ENCODE peak calls at places on chromosomes 5 and 9, in nine cellular contexts. C is neuronal stem cell; D is upper lobe of right lung; K is breast epithelium; G is gastrocnemius medialis; I is HL-60; A is adrenal gland; L is CD4-positive, CD25-positive, alpha-beta regulatory T cell; W is AG04450. B is an unnamed sample.

GRCh38 chr9:107358867-107359440 is 75.9 kb downstream of the RAD23B start:
- DNase-seq in C (no peak), D (no peak), K (no peak), G (no peak), I (no peak), A (no peak), L (no peak), W (no peak), B (no peak)

GRCh38 chr9:4983541-4984165 is 1.4 kb upstream of the JAK2 start:
- DNase-seq in C (no peak), D (no peak), K (no peak), G (no peak), I (no peak), A (peak; percentile 49), L (peak; percentile 20), W (no peak), B (no peak)

GRCh38 chr5:27266184-27266583 is 227.8 kb upstream of the CDH9 start:
- DNase-seq in C (no peak), D (no peak), K (no peak), G (no peak), I (no peak), A (no peak), L (no peak), W (no peak), B (no peak)

GRCh38 chr9:116417464-116417863 is 263.9 kb downstream of the PAPPA start:
- DNase-seq in C (no peak), D (no peak), K (no peak), G (no peak), I (no peak), A (no peak), L (no peak), W (no peak), B (no peak)

GRCh38 chr9:38031594-38031993 is 37.4 kb downstream of the SHB start:
- DNase-seq in C (no peak), D (no peak), K (no peak), G (no peak), I (no peak), A (no peak), L (no peak), W (no peak), B (no peak)

GRCh38 chr9:121652037-121652837 is 803 bp downstream of the DAB2IP start:
- DNase-seq in C (no peak), D (no peak), K (no peak), G (no peak), I (no peak), A (no peak), L (no peak), W (no peak), B (no peak)

GRCh38 chr5:17020586-17021362 is 84.7 kb upstream of the MYO10 start:
- DNase-seq in C (no peak), D (no peak), K (no peak), G (no peak), I (no peak), A (no peak), L (no peak), W (no peak), B (no peak)

GRCh38 chr5:88203977-88204735 is 64.5 kb downstream of the TMEM161B start:
- DNase-seq in C (peak; percentile 47), D (no peak), K (no peak), G (no peak), I (no peak), A (no peak), L (peak; percentile 55), W (no peak), B (peak; percentile 56)

GRCh38 chr9:135221576-135221950 is 134.1 kb downstream of the OLFM1 start:
- DNase-seq in C (no peak), D (no peak), K (no peak), G (no peak), I (no peak), A (no peak), L (no peak), W (no peak), B (no peak)

GRCh38 chr5:154395407-154396106 is 50.2 kb upstream of the SAP30L start:
- DNase-seq in C (no peak), D (peak; percentile 72), K (peak; percentile 20), G (peak; percentile 10), I (no peak), A (peak; percentile 76), L (no peak), W (no peak), B (no peak)

GRCh38 chr5:134545070-134545868 is 19.8 kb downstream of the JADE2 start:
- DNase-seq in C (no peak), D (peak; percentile 69), K (no peak), G (peak; percentile 67), I (no peak), A (peak; percentile 42), L (peak; percentile 59), W (no peak), B (no peak)

GRCh38 chr5:94288937-94289336 is 329.5 kb downstream of the KIAA0825 start:
- DNase-seq in C (no peak), D (no peak), K (no peak), G (no peak), I (no peak), A (no peak), L (no peak), W (no peak), B (no peak)

GRCh38 chr5:141834331-141834730 is 43.9 kb downstream of the PCDH1 start:
- DNase-seq in C (no peak), D (no peak), K (no peak), G (no peak), I (no peak), A (no peak), L (no peak), W (no peak), B (no peak)

GRCh38 chr5:14440598-14441401 is 140.8 kb upstream of the OTULINL start:
- DNase-seq in C (peak; percentile 58), D (no peak), K (peak; percentile 41), G (peak; percentile 63), I (no peak), A (no peak), L (no peak), W (peak; percentile 89), B (peak; percentile 57)

GRCh38 chr5:133669472-133669871 is 57.1 kb upstream of the FSTL4 start:
- DNase-seq in C (no peak), D (no peak), K (no peak), G (no peak), I (no peak), A (no peak), L (no peak), W (no peak), B (no peak)

GRCh38 chr5:8730194-8730593 is 815.7 kb downstream of the SEMA5A start:
- DNase-seq in C (no peak), D (no peak), K (no peak), G (no peak), I (no peak), A (no peak), L (no peak), W (peak; percentile 24), B (no peak)

GRCh38 chr5:62661126-62661525 is 82.5 kb downstream of the LRRC70 start:
- DNase-seq in C (no peak), D (no peak), K (no peak), G (no peak), I (no peak), A (no peak), L (no peak), W (no peak), B (no peak)

GRCh38 chr9:94950733-94951590 is 224.5 kb downstream of the AOPEP start:
- DNase-seq in C (no peak), D (no peak), K (no peak), G (no peak), I (no peak), A (peak; percentile 65), L (peak; percentile 65), W (no peak), B (no peak)
- H3K27ac ChIP-seq in C (no peak overlapping the region), D (peak overlapping the region; percentile 63), K (peak overlapping the region; percentile 10), G (peak overlapping the region; percentile 57), I (no peak overlapping the region), A (peak overlapping the region; percentile 6), L (no peak overlapping the region), W (no peak overlapping the region), B (peak overlapping the region; percentile 46)

GRCh38 chr5:180829711-180830110 is 27.1 kb upstream of the MGAT1 start:
- DNase-seq in C (no peak), D (no peak), K (no peak), G (no peak), I (no peak), A (peak; percentile 17), L (no peak), W (no peak), B (no peak)
- H3K27ac ChIP-seq in C (no peak overlapping the region), D (peak overlapping the region; percentile 99), K (peak overlapping the region; percentile 99), G (peak overlapping the region; percentile 98), I (peak overlapping the region; percentile 67), A (peak overlapping the region; percentile 93), L (peak overlapping the region; percentile 95), W (no peak overlapping the region), B (peak overlapping the region; percentile 94)

GRCh38 chr5:83632874-83633273 is 87.8 kb downstream of the HAPLN1 start:
- DNase-seq in C (no peak), D (no peak), K (no peak), G (no peak), I (no peak), A (no peak), L (no peak), W (peak; percentile 60), B (no peak)
- H3K27ac ChIP-seq in C (no peak overlapping the region), D (no peak overlapping the region), K (no peak overlapping the region), G (no peak overlapping the region), I (no peak overlapping the region), A (no peak overlapping the region), L (no peak overlapping the region), W (no peak overlapping the region), B (no peak overlapping the region)

DNA sequence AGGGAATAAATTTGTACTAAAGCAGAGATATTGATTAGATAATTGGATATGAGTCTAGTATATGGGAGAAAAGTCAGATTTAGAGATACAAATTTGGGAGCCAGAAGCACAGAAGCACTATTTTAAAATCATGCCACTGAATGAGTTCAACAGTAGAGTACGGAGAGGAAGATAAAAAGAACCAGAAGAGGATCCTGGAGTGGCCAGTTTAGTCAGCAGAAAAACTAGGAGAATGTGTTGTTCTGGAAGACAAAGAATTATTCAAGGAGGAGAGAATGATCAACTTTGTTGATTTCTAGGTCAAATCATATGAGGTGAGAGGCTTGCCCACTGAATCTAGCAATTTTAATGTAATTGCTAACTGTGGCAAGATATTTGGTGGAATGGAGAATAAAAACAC is 67.0 kb downstream of the NIPBL start:
- DNase-seq in C (no peak), D (no peak), K (no peak), G (no peak), I (no peak), A (no peak), L (no peak), W (no peak), B (no peak)
- H3K27ac ChIP-seq in C (no peak overlapping the region), D (no peak overlapping the region), K (no peak overlapping the region), G (no peak overlapping the region), I (no peak overlapping the region), A (no peak overlapping the region), L (no peak overlapping the region), W (no peak overlapping the region), B (no peak overlapping the region)

DNA sequence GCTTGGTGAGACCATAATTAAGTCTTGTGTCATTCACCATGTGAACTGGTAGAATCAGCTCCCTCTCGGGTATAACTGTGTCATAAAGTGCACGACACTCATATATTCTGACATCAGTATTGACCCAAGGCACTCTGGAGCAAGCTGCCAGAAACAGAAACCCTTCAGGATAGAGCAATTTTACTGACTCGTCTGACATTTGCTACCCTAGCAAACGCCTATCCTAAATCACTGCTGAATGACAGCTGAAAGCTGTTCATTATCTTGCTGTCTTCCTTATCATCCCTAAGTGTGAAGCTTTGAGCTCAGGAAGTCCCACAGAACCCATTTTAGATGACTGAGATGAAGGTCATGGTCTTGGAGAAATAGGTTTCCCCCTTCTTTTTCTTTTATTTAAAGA is 27.8 kb downstream of the PTCH1 start:
- DNase-seq in C (no peak), D (no peak), K (no peak), G (no peak), I (no peak), A (no peak), L (no peak), W (no peak), B (no peak)
- H3K27ac ChIP-seq in C (no peak overlapping the region), D (no peak overlapping the region), K (no peak overlapping the region), G (no peak overlapping the region), I (no peak overlapping the region), A (no peak overlapping the region), L (no peak overlapping the region), W (no peak overlapping the region), B (no peak overlapping the region)